ENCODE peak calls at places on chromosomes 1 and 21, in nine cellular contexts. One of them, this sample, is unnamed.

GRCh38 chr1:65658122-65658521 is 134.6 kb upstream of the PDE4B start:
- DNase-seq in endothelial cell of umbilical vein: no peak
- DNase-seq in aorta: no peak
- DNase-seq in IMR-90: peak; percentile 11
- DNase-seq in body of pancreas: no peak
- DNase-seq in heart right ventricle: no peak
- DNase-seq in GM12865: no peak
- DNase-seq in breast epithelium: no peak
- DNase-seq in astrocyte of the spinal cord: peak; percentile 15
- DNase-seq in this sample: no peak

GRCh38 chr1:50724626-50725286 is 235.3 kb downstream of the FAF1 start:
- DNase-seq in endothelial cell of umbilical vein: peak; percentile 33
- DNase-seq in aorta: no peak
- DNase-seq in IMR-90: no peak
- DNase-seq in body of pancreas: no peak
- DNase-seq in heart right ventricle: no peak
- DNase-seq in GM12865: peak; percentile 72
- DNase-seq in breast epithelium: no peak
- DNase-seq in astrocyte of the spinal cord: no peak
- DNase-seq in this sample: no peak

GRCh38 chr1:58732087-58732486 is 32.2 kb upstream of the MYSM1 start:
- DNase-seq in endothelial cell of umbilical vein: no peak
- DNase-seq in aorta: no peak
- DNase-seq in IMR-90: peak; percentile 57
- DNase-seq in body of pancreas: no peak
- DNase-seq in heart right ventricle: no peak
- DNase-seq in GM12865: no peak
- DNase-seq in breast epithelium: no peak
- DNase-seq in astrocyte of the spinal cord: no peak
- DNase-seq in this sample: no peak

GRCh38 chr1:209335090-209335692 is 248.3 kb upstream of the CAMK1G start:
- DNase-seq in endothelial cell of umbilical vein: peak; percentile 24
- DNase-seq in aorta: no peak
- DNase-seq in IMR-90: peak; percentile 20
- DNase-seq in body of pancreas: peak; percentile 27
- DNase-seq in heart right ventricle: no peak
- DNase-seq in GM12865: peak; percentile 33
- DNase-seq in breast epithelium: no peak
- DNase-seq in astrocyte of the spinal cord: peak; percentile 34
- DNase-seq in this sample: no peak

GRCh38 chr21:21714396-21714795 is 716.2 kb downstream of the NCAM2 start:
- DNase-seq in endothelial cell of umbilical vein: no peak
- DNase-seq in aorta: no peak
- DNase-seq in IMR-90: peak; percentile 82
- DNase-seq in body of pancreas: no peak
- DNase-seq in heart right ventricle: no peak
- DNase-seq in GM12865: no peak
- DNase-seq in breast epithelium: no peak
- DNase-seq in astrocyte of the spinal cord: peak; percentile 81
- DNase-seq in this sample: no peak

GRCh38 chr21:42389449-42389835 is 6.4 kb downstream of the TMPRSS3 start:
- DNase-seq in endothelial cell of umbilical vein: no peak
- DNase-seq in aorta: no peak
- DNase-seq in IMR-90: no peak
- DNase-seq in body of pancreas: peak; percentile 54
- DNase-seq in heart right ventricle: no peak
- DNase-seq in GM12865: no peak
- DNase-seq in breast epithelium: peak; percentile 74
- DNase-seq in astrocyte of the spinal cord: no peak
- DNase-seq in this sample: no peak

GRCh38 chr1:184002071-184002470 is 35.5 kb downstream of the COLGALT2 start:
- DNase-seq in endothelial cell of umbilical vein: peak; percentile 79
- DNase-seq in aorta: no peak
- DNase-seq in IMR-90: peak; percentile 95
- DNase-seq in body of pancreas: peak; percentile 57
- DNase-seq in heart right ventricle: no peak
- DNase-seq in GM12865: no peak
- DNase-seq in breast epithelium: peak; percentile 39
- DNase-seq in astrocyte of the spinal cord: peak; percentile 93
- DNase-seq in this sample: no peak

GRCh38 chr1:2378956-2379732 is 12.2 kb downstream of the MORN1 start:
- DNase-seq in endothelial cell of umbilical vein: no peak
- DNase-seq in aorta: peak; percentile 26
- DNase-seq in IMR-90: no peak
- DNase-seq in body of pancreas: no peak
- DNase-seq in heart right ventricle: no peak
- DNase-seq in GM12865: no peak
- DNase-seq in breast epithelium: no peak
- DNase-seq in astrocyte of the spinal cord: no peak
- DNase-seq in this sample: no peak

GRCh38 chr1:145983206-145983675 is 13.1 kb downstream of the TXNIP start:
- DNase-seq in endothelial cell of umbilical vein: no peak
- DNase-seq in aorta: no peak
- DNase-seq in IMR-90: no peak
- DNase-seq in body of pancreas: peak; percentile 79
- DNase-seq in heart right ventricle: no peak
- DNase-seq in GM12865: no peak
- DNase-seq in breast epithelium: no peak
- DNase-seq in astrocyte of the spinal cord: no peak
- DNase-seq in this sample: no peak

GRCh38 chr1:145986551-145986950 is 9.8 kb downstream of the TXNIP start:
- DNase-seq in endothelial cell of umbilical vein: no peak
- DNase-seq in aorta: no peak
- DNase-seq in IMR-90: no peak
- DNase-seq in body of pancreas: no peak
- DNase-seq in heart right ventricle: no peak
- DNase-seq in GM12865: no peak
- DNase-seq in breast epithelium: no peak
- DNase-seq in astrocyte of the spinal cord: no peak
- DNase-seq in this sample: no peak

GRCh38 chr1:145983959-145984830 is 12.2 kb downstream of the TXNIP start:
- DNase-seq in endothelial cell of umbilical vein: no peak
- DNase-seq in aorta: no peak
- DNase-seq in IMR-90: no peak
- DNase-seq in body of pancreas: no peak
- DNase-seq in heart right ventricle: no peak
- DNase-seq in GM12865: no peak
- DNase-seq in breast epithelium: no peak
- DNase-seq in astrocyte of the spinal cord: no peak
- DNase-seq in this sample: no peak

GRCh38 chr1:145985502-145986439 is 10.6 kb downstream of the TXNIP start:
- DNase-seq in endothelial cell of umbilical vein: peak; percentile 63
- DNase-seq in aorta: peak; percentile 71
- DNase-seq in IMR-90: peak; percentile 73
- DNase-seq in body of pancreas: no peak
- DNase-seq in heart right ventricle: peak; percentile 45
- DNase-seq in GM12865: no peak
- DNase-seq in breast epithelium: no peak
- DNase-seq in astrocyte of the spinal cord: peak; percentile 55
- DNase-seq in this sample: no peak

DNA sequence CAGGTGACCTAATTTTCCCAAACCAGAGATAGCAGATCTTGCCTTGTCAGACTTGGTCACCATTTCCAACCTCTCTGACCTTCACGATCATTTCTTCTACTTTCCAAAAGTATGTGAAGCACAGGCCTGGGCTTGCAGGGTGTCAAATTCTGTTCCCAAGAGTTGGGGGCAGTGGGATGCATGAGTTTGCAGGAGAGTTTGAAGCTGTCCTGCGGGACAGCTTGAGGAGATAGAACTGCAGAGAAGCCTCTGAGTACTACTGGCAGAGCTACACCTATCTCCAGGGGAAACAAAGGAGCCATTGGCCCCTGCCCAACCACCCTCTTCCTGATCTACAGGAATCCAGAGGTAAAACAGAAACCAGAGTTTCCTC is 11.3 kb downstream of the TXNIP start:
- DNase-seq in endothelial cell of umbilical vein: no peak
- DNase-seq in aorta: no peak
- DNase-seq in IMR-90: no peak
- DNase-seq in body of pancreas: no peak
- DNase-seq in heart right ventricle: no peak
- DNase-seq in GM12865: no peak
- DNase-seq in breast epithelium: no peak
- DNase-seq in astrocyte of the spinal cord: no peak
- DNase-seq in this sample: no peak
- H3K4me3 ChIP-seq in endothelial cell of umbilical vein: no peak overlapping the region
- H3K4me3 ChIP-seq in aorta: no peak overlapping the region
- H3K4me3 ChIP-seq in IMR-90: no peak overlapping the region
- H3K4me3 ChIP-seq in body of pancreas: no peak overlapping the region
- H3K4me3 ChIP-seq in heart right ventricle: peak overlapping the region; percentile 43
- H3K4me3 ChIP-seq in GM12865: no peak overlapping the region
- H3K4me3 ChIP-seq in breast epithelium: no peak overlapping the region
- H3K4me3 ChIP-seq in astrocyte of the spinal cord: no peak overlapping the region
- H3K4me3 ChIP-seq in this sample: peak overlapping the region; percentile 30

DNA sequence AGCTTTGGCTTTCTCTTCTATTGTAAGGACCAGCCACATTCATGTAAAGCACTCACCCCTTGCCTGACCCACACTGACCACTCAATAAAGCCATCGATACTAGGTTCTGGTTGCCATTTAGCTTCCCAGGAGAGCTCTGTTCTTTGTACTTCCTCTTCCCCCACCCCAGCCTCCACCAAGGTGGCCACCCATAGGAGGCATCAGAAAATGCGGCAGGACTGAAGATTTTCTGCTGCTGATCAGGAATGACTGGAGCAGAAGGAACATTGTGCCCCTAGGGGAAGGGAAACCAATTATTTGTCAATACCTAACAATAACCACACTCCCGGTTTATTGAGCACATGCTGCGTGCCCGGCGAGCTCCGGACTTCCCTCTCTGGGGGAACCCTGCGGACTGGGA is 5.2 kb upstream of the SMIM12 start:
- DNase-seq in endothelial cell of umbilical vein: no peak
- DNase-seq in aorta: no peak
- DNase-seq in IMR-90: no peak
- DNase-seq in body of pancreas: no peak
- DNase-seq in heart right ventricle: no peak
- DNase-seq in GM12865: no peak
- DNase-seq in breast epithelium: no peak
- DNase-seq in astrocyte of the spinal cord: no peak
- DNase-seq in this sample: no peak
- H3K4me3 ChIP-seq in endothelial cell of umbilical vein: no peak overlapping the region
- H3K4me3 ChIP-seq in aorta: no peak overlapping the region
- H3K4me3 ChIP-seq in IMR-90: no peak overlapping the region
- H3K4me3 ChIP-seq in body of pancreas: no peak overlapping the region
- H3K4me3 ChIP-seq in heart right ventricle: no peak overlapping the region
- H3K4me3 ChIP-seq in GM12865: no peak overlapping the region
- H3K4me3 ChIP-seq in breast epithelium: no peak overlapping the region
- H3K4me3 ChIP-seq in astrocyte of the spinal cord: no peak overlapping the region
- H3K4me3 ChIP-seq in this sample: no peak overlapping the region

GRCh38 chr1:156626079-156626438 is 6.8 kb downstream of the HAPLN2 start:
- DNase-seq in endothelial cell of umbilical vein: no peak
- DNase-seq in aorta: no peak
- DNase-seq in IMR-90: no peak
- DNase-seq in body of pancreas: no peak
- DNase-seq in heart right ventricle: no peak
- DNase-seq in GM12865: no peak
- DNase-seq in breast epithelium: no peak
- DNase-seq in astrocyte of the spinal cord: no peak
- DNase-seq in this sample: no peak

GRCh38 chr1:156623946-156624813 is 5.0 kb downstream of the HAPLN2 start:
- DNase-seq in endothelial cell of umbilical vein: peak; percentile 34
- DNase-seq in aorta: peak; percentile 60
- DNase-seq in IMR-90: peak; percentile 24
- DNase-seq in body of pancreas: no peak
- DNase-seq in heart right ventricle: peak; percentile 64
- DNase-seq in GM12865: peak; percentile 44
- DNase-seq in breast epithelium: no peak
- DNase-seq in astrocyte of the spinal cord: peak; percentile 21
- DNase-seq in this sample: no peak

GRCh38 chr1:156624814-156625435 is 5.7 kb downstream of the HAPLN2 start:
- DNase-seq in endothelial cell of umbilical vein: no peak
- DNase-seq in aorta: no peak
- DNase-seq in IMR-90: no peak
- DNase-seq in body of pancreas: no peak
- DNase-seq in heart right ventricle: peak; percentile 23
- DNase-seq in GM12865: no peak
- DNase-seq in breast epithelium: no peak
- DNase-seq in astrocyte of the spinal cord: no peak
- DNase-seq in this sample: no peak

GRCh38 chr1:156627313-156627880 is 8.2 kb downstream of the HAPLN2 start:
- DNase-seq in endothelial cell of umbilical vein: peak; percentile 57
- DNase-seq in aorta: no peak
- DNase-seq in IMR-90: peak; percentile 47
- DNase-seq in body of pancreas: peak; percentile 60
- DNase-seq in heart right ventricle: no peak
- DNase-seq in GM12865: peak; percentile 63
- DNase-seq in breast epithelium: no peak
- DNase-seq in astrocyte of the spinal cord: peak; percentile 36
- DNase-seq in this sample: no peak

DNA sequence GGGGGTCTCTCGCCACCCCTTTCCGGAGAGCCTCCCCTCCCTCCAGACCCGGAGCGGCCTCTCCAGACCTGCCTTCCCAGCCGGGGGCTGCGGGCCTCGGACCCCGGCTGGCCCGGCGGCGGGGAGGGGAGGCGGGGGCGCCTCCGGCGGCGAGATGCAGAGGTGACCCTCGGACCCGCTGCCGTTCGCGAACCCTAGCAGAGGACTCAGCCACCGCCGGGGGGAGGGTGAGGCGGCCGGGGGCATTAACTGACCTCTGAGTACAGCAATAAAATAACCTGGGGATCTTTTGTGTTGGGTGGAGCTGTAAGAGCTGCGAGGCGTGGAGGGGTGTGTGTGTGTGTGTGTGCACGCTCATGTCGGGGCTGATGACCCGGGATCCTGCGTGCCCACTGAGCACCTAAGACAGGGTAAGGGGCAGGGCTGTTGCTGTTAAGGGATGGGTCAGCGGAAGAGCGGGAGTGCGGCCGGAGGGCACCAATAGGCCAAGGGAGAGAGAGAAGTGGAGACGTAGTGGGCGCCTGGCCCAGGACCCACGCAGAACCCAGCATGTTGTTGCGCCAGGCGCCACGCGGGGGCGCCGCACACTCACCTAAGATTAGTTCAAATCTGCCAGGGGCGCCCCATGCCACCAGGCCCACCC is 6.3 kb downstream of the HAPLN2 start:
- DNase-seq in endothelial cell of umbilical vein: peak; percentile 47
- DNase-seq in aorta: peak; percentile 65
- DNase-seq in IMR-90: peak; percentile 28
- DNase-seq in body of pancreas: peak; percentile 59
- DNase-seq in heart right ventricle: peak; percentile 73
- DNase-seq in GM12865: peak; percentile 62
- DNase-seq in breast epithelium: no peak
- DNase-seq in astrocyte of the spinal cord: peak; percentile 40
- DNase-seq in this sample: peak; percentile 66
- H3K4me3 ChIP-seq in endothelial cell of umbilical vein: no peak overlapping the region
- H3K4me3 ChIP-seq in aorta: no peak overlapping the region
- H3K4me3 ChIP-seq in IMR-90: no peak overlapping the region
- H3K4me3 ChIP-seq in body of pancreas: no peak overlapping the region
- H3K4me3 ChIP-seq in heart right ventricle: peak overlapping the region; percentile 55
- H3K4me3 ChIP-seq in GM12865: no peak overlapping the region
- H3K4me3 ChIP-seq in breast epithelium: peak overlapping the region; percentile 33
- H3K4me3 ChIP-seq in astrocyte of the spinal cord: no peak overlapping the region
- H3K4me3 ChIP-seq in this sample: peak overlapping the region; percentile 50

GRCh38 chr1:220409751-220410370 is 118.1 kb upstream of the MARK1 start:
- DNase-seq in endothelial cell of umbilical vein: no peak
- DNase-seq in aorta: no peak
- DNase-seq in IMR-90: no peak
- DNase-seq in body of pancreas: no peak
- DNase-seq in heart right ventricle: no peak
- DNase-seq in GM12865: no peak
- DNase-seq in breast epithelium: no peak
- DNase-seq in astrocyte of the spinal cord: no peak
- DNase-seq in this sample: no peak

GRCh38 chr1:220410681-220411080 is 117.3 kb upstream of the MARK1 start:
- DNase-seq in endothelial cell of umbilical vein: no peak
- DNase-seq in aorta: no peak
- DNase-seq in IMR-90: no peak
- DNase-seq in body of pancreas: no peak
- DNase-seq in heart right ventricle: no peak
- DNase-seq in GM12865: no peak
- DNase-seq in breast epithelium: no peak
- DNase-seq in astrocyte of the spinal cord: no peak
- DNase-seq in this sample: no peak

DNA sequence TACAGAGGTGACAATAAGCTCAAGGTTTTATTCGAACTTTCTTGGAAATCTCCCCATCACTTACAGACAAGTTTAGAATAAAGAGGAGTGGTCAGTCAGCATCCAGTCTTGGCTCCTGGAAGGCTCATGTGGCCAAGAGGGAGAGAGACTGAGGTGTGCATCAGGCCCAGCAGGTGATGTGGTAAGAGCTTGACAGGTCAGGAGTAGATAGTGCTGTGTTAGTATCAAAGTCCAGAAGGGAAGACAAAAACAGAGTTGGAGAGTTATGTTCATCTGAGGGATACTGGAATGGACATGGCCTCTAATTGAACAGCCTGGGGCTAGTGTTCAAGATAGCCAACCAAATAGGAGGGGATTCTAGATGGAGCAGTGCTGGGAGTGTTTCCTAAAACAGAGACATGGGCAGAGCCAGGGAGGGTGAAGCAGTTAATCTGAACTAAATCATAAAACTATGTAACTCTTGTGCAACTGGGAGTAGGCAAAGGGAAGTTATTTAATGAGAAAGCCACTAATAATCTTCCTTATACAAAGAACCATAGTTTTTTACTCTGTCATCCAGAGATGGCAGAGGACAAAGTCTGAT is 120.7 kb upstream of the MARK1 start:
- DNase-seq in endothelial cell of umbilical vein: no peak
- DNase-seq in aorta: no peak
- DNase-seq in IMR-90: no peak
- DNase-seq in body of pancreas: no peak
- DNase-seq in heart right ventricle: no peak
- DNase-seq in GM12865: no peak
- DNase-seq in breast epithelium: no peak
- DNase-seq in astrocyte of the spinal cord: no peak
- DNase-seq in this sample: no peak
- H3K4me3 ChIP-seq in endothelial cell of umbilical vein: no peak overlapping the region
- H3K4me3 ChIP-seq in aorta: no peak overlapping the region
- H3K4me3 ChIP-seq in IMR-90: no peak overlapping the region
- H3K4me3 ChIP-seq in body of pancreas: no peak overlapping the region
- H3K4me3 ChIP-seq in heart right ventricle: no peak overlapping the region
- H3K4me3 ChIP-seq in GM12865: no peak overlapping the region
- H3K4me3 ChIP-seq in breast epithelium: no peak overlapping the region
- H3K4me3 ChIP-seq in astrocyte of the spinal cord: no peak overlapping the region
- H3K4me3 ChIP-seq in this sample: no peak overlapping the region

This sample was measured in dorsolateral prefrontal cortex.